ENCODE peak calls at places on chromosomes 3 and 15, in nine cellular contexts. V is colonic mucosa, M is psoas muscle, A is A673, I is stomach, X is body of pancreas, F is cardiac fibroblast, L is OCI-LY7, N is astrocyte of the spinal cord. Z is an unnamed sample.

GRCh38 chr15:85672338-85673097 is 122.2 kb downstream of the KLHL25 start:
- DNase-seq in V (no peak), M (no peak), A (no peak), I (no peak), X (no peak), F (no peak), L (no peak), N (no peak), Z (no peak)

GRCh38 chr15:28921925-28922711 is 36.3 kb downstream of the APBA2 start:
- DNase-seq in V (no peak), M (no peak), A (no peak), I (no peak), X (no peak), F (no peak), L (no peak), N (no peak), Z (no peak)

GRCh38 chr15:39801641-39802309 is 19.1 kb upstream of the FSIP1 start:
- DNase-seq in V (peak; percentile 32), M (no peak), A (peak; percentile 41), I (peak; percentile 50), X (peak; percentile 50), F (peak; percentile 36), L (peak; percentile 38), N (no peak), Z (no peak)

GRCh38 chr3:45754461-45754860 is 41.9 kb downstream of the SLC6A20 start:
- DNase-seq in V (no peak), M (no peak), A (no peak), I (no peak), X (no peak), F (no peak), L (no peak), N (no peak), Z (no peak)

GRCh38 chr3:52204337-52205073 is 6.5 kb downstream of the ALAS1 start:
- DNase-seq in V (peak; percentile 62), M (no peak), A (no peak), I (peak; percentile 70), X (peak; percentile 75), F (peak; percentile 26), L (no peak), N (no peak), Z (peak; percentile 97)

GRCh38 chr3:189821251-189821650 is 190.1 kb downstream of the TP63 start:
- DNase-seq in V (no peak), M (no peak), A (no peak), I (no peak), X (no peak), F (no peak), L (no peak), N (no peak), Z (no peak)

GRCh38 chr15:33370225-33371020 is 59.7 kb downstream of the RYR3 start:
- DNase-seq in V (no peak), M (no peak), A (no peak), I (no peak), X (no peak), F (no peak), L (no peak), N (no peak), Z (peak; percentile 6)

GRCh38 chr3:173650596-173650995 is 253.1 kb downstream of the NLGN1 start:
- DNase-seq in V (no peak), M (no peak), A (no peak), I (no peak), X (no peak), F (no peak), L (no peak), N (peak; percentile 12), Z (no peak)

GRCh38 chr15:80179025-80179759 is 26.4 kb downstream of the FAH start:
- DNase-seq in V (no peak), M (no peak), A (no peak), I (peak; percentile 34), X (no peak), F (peak; percentile 95), L (no peak), N (peak; percentile 91), Z (no peak)

GRCh38 chr3:58164916-58165821 is 45.6 kb downstream of the DNASE1L3 start:
- DNase-seq in V (no peak), M (no peak), A (no peak), I (peak; percentile 58), X (peak; percentile 73), F (no peak), L (no peak), N (peak; percentile 62), Z (peak; percentile 82)

GRCh38 chr3:65951836-65952505 is 86.7 kb downstream of the MAGI1 start:
- DNase-seq in V (no peak), M (no peak), A (no peak), I (no peak), X (no peak), F (no peak), L (no peak), N (no peak), Z (no peak)

GRCh38 chr3:195889843-195890407 is 18.4 kb downstream of the TNK2 start:
- DNase-seq in V (no peak), M (peak; percentile 73), A (no peak), I (no peak), X (no peak), F (no peak), L (no peak), N (no peak), Z (no peak)

GRCh38 chr3:42827654-42828053 is 18.4 kb downstream of the ACKR2 start:
- DNase-seq in V (peak; percentile 78), M (no peak), A (no peak), I (no peak), X (no peak), F (no peak), L (no peak), N (no peak), Z (no peak)

GRCh38 chr3:167740961-167741587 is 5.6 kb downstream of the SERPINI1 start:
- DNase-seq in V (no peak), M (no peak), A (peak; percentile 47), I (no peak), X (peak; percentile 21), F (peak; percentile 60), L (peak; percentile 74), N (peak; percentile 50), Z (no peak)

GRCh38 chr3:101950510-101950909 is 101.2 kb downstream of the NFKBIZ start:
- DNase-seq in V (no peak), M (no peak), A (no peak), I (no peak), X (no peak), F (peak; percentile 74), L (no peak), N (peak; percentile 95), Z (no peak)

GRCh38 chr15:62727501-62727900 is 315.0 kb upstream of the TPM1 start:
- DNase-seq in V (no peak), M (no peak), A (no peak), I (no peak), X (no peak), F (no peak), L (no peak), N (no peak), Z (no peak)

GRCh38 chr3:194884649-194885315 is 199.1 kb downstream of the FAM43A start:
- DNase-seq in V (no peak), M (no peak), A (peak; percentile 39), I (no peak), X (no peak), F (peak; percentile 73), L (no peak), N (no peak), Z (no peak)

GRCh38 chr15:71784719-71785118 is 25.6 kb upstream of the NR2E3 start:
- DNase-seq in V (no peak), M (no peak), A (peak; percentile 28), I (no peak), X (no peak), F (no peak), L (peak; percentile 34), N (no peak), Z (no peak)

GRCh38 chr3:138974467-138974866 is 27.4 kb downstream of the FOXL2NB start:
- DNase-seq in V (no peak), M (no peak), A (no peak), I (no peak), X (no peak), F (peak; percentile 52), L (no peak), N (peak; percentile 2), Z (no peak)

GRCh38 chr3:149419816-149420215 is 42.4 kb upstream of the TM4SF1 start:
- DNase-seq in V (no peak), M (no peak), A (no peak), I (no peak), X (no peak), F (no peak), L (no peak), N (no peak), Z (no peak)

GRCh38 chr3:162632672-162633071 is 1136.1 kb downstream of the OTOL1 start:
- DNase-seq in V (no peak), M (no peak), A (no peak), I (no peak), X (no peak), F (peak; percentile 45), L (no peak), N (peak; percentile 4), Z (no peak)

GRCh38 chr3:18988619-18989229 is 159.6 kb upstream of the KCNH8 start:
- DNase-seq in V (no peak), M (no peak), A (peak; percentile 24), I (no peak), X (no peak), F (peak; percentile 18), L (peak; percentile 68), N (peak; percentile 3), Z (peak; percentile 23)

DNA sequence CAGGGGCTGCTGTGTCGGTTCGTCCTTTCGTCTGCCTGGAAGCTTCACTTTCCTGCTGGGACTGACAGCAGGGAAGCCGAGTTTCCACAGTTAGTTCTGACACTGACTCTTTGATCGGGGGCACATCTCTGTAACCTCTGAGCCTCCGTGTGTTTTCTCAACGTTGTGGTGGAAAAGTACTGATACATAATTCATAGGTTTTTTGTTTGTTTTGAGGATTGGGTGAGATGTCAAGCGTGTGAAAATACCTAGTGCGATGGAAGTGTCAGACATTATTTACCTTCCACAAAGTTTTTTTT is 510 bp downstream of the AP4E1 start:
- DNase-seq in V (no peak), M (no peak), A (no peak), I (no peak), X (no peak), F (no peak), L (peak; percentile 17), N (peak; percentile 48), Z (no peak)
- H3K4me3 ChIP-seq in V (peak overlapping the region; percentile 76), M (peak overlapping the region; percentile 98), A (peak overlapping the region; percentile 92), I (peak overlapping the region; percentile 96), X (peak overlapping the region; percentile 87), F (peak overlapping the region; percentile 92), L (peak overlapping the region; percentile 94), N (peak overlapping the region; percentile 93), Z (peak overlapping the region; percentile 88)

GRCh38 chr15:98123834-98124233 is 163.3 kb downstream of the ARRDC4 start:
- DNase-seq in V (no peak), M (no peak), A (no peak), I (no peak), X (no peak), F (no peak), L (no peak), N (no peak), Z (no peak)
- TF ChIP-seq CTCF in V (no peak), M (no peak), A (no peak), I (no peak), X (no peak), F (no peak), L (no peak), N (no peak), Z (no peak)

GRCh38 chr15:82680200-82681102 is 29.2 kb downstream of the AP3B2 start:
- DNase-seq in V (peak; percentile 67), M (peak; percentile 59), A (peak; percentile 9), I (peak; percentile 80), X (peak; percentile 92), F (no peak), L (peak; percentile 65), N (no peak), Z (peak; percentile 56)
- H3K4me3 ChIP-seq in V (peak overlapping the region; percentile 43), M (peak overlapping the region; percentile 46), A (peak overlapping the region; percentile 41), I (peak overlapping the region; percentile 49), X (peak overlapping the region; percentile 35), F (no peak overlapping the region), L (peak overlapping the region; percentile 50), N (no peak overlapping the region), Z (peak overlapping the region; percentile 81)

GRCh38 chr3:24522155-24522579 is 27.5 kb upstream of the THRB start:
- DNase-seq in V (no peak), M (peak; percentile 55), A (no peak), I (no peak), X (no peak), F (no peak), L (no peak), N (no peak), Z (no peak)
- TF ChIP-seq CTCF in V (no peak), M (no peak), A (no peak), I (no peak), X (no peak), F (no peak), L (no peak), N (no peak), Z (no peak)

Z was measured in LNCaP clone FGC.